ENCODE peak calls at places on chromosomes 3 and 15, in six cellular contexts. U is epithelial cell of proximal tubule, D is fibroblast of mammary gland, Z is OCI-LY7, G is A549, X is astrocyte of the spinal cord. M is an unnamed sample.

GRCh38 chr3:143628971-143629370 is 219.3 kb downstream of the SLC9A9 start:
- DNase-seq in Z (no peak), X (peak), U (no peak), G (no peak), D (peak), M (no peak)

GRCh38 chr3:73765878-73766564 is 141.3 kb upstream of the PDZRN3 start:
- DNase-seq in D (peak), X (no peak), Z (no peak), G (no peak), U (no peak), M (peak)

GRCh38 chr3:72657666-72658065 is 190.6 kb downstream of the SHQ1 start:
- DNase-seq in Z (no peak), D (no peak), X (peak), U (no peak), G (no peak), M (peak)

GRCh38 chr15:27763514-27763913 is 335.6 kb downstream of the OCA2 start:
- DNase-seq in X (no peak), D (no peak), G (no peak), U (no peak), Z (no peak), M (no peak)

GRCh38 chr15:47736123-47736786 is 18.9 kb downstream of the SEMA6D start:
- DNase-seq in Z (no peak), D (no peak), X (no peak), U (no peak), G (no peak), M (no peak)

GRCh38 chr3:25910997-25911396 is 121.1 kb downstream of the OXSM start:
- DNase-seq in G (no peak), X (peak), D (peak), Z (peak), U (no peak), M (peak)

GRCh38 chr3:118808743-118809142 is 225.9 kb downstream of the IGSF11 start:
- DNase-seq in U (no peak), G (no peak), Z (no peak), X (no peak), D (no peak), M (peak)

GRCh38 chr15:51097553-51098330 is 3.0 kb upstream of the TNFAIP8L3 start:
- DNase-seq in G (no peak), X (peak), Z (no peak), D (peak), U (no peak), M (peak)

GRCh38 chr3:186854146-186854545 is 11.6 kb downstream of the ADIPOQ start:
- DNase-seq in U (no peak), G (no peak), Z (no peak), D (no peak), X (no peak), M (no peak)

GRCh38 chr3:23992051-23992628 is 47.1 kb downstream of the NR1D2 start:
- DNase-seq in Z (no peak), G (no peak), X (peak), D (peak), U (no peak), M (peak)

GRCh38 chr3:64806668-64807067 is 118.9 kb upstream of the ADAMTS9 start:
- DNase-seq in U (peak), X (no peak), Z (no peak), G (no peak), D (no peak), M (no peak)

GRCh38 chr3:30313840-30314239 is 292.6 kb upstream of the TGFBR2 start:
- DNase-seq in X (no peak), U (no peak), Z (no peak), D (no peak), G (no peak), M (no peak)

GRCh38 chr15:101551696-101552591 is 62.4 kb upstream of the PCSK6 start:
- DNase-seq in X (no peak), U (no peak), D (no peak), G (no peak), Z (no peak), M (no peak)

GRCh38 chr3:59605318-59605717 is 555.5 kb upstream of the CFAP20DC start:
- DNase-seq in G (no peak), D (no peak), Z (no peak), U (no peak), X (no peak), M (no peak)

GRCh38 chr15:45393851-45394250 is 15.5 kb upstream of the GATM start:
- DNase-seq in G (no peak), Z (peak), U (no peak), D (peak), X (no peak), M (peak)

GRCh38 chr15:83733206-83733605 is 79.3 kb downstream of the ADAMTSL3 start:
- DNase-seq in Z (no peak), D (peak), G (peak), U (peak), X (peak), M (peak)

GRCh38 chr15:69626095-69627066 is 173.8 kb downstream of the RPLP1 start:
- DNase-seq in D (no peak), Z (no peak), X (no peak), G (no peak), U (no peak), M (no peak)

GRCh38 chr3:114714237-114714636 is 420.4 kb downstream of the TIGIT start:
- DNase-seq in G (no peak), Z (no peak), X (no peak), D (no peak), U (no peak), M (no peak)

GRCh38 chr3:108500728-108501127 is 9.7 kb downstream of the MYH15 start:
- DNase-seq in U (no peak), X (no peak), Z (no peak), D (peak), G (no peak), M (peak)
- TF ChIP-seq CTCF in U (no peak), X (no peak), Z (no peak), D (no peak), G (no peak), M (no peak)

DNA sequence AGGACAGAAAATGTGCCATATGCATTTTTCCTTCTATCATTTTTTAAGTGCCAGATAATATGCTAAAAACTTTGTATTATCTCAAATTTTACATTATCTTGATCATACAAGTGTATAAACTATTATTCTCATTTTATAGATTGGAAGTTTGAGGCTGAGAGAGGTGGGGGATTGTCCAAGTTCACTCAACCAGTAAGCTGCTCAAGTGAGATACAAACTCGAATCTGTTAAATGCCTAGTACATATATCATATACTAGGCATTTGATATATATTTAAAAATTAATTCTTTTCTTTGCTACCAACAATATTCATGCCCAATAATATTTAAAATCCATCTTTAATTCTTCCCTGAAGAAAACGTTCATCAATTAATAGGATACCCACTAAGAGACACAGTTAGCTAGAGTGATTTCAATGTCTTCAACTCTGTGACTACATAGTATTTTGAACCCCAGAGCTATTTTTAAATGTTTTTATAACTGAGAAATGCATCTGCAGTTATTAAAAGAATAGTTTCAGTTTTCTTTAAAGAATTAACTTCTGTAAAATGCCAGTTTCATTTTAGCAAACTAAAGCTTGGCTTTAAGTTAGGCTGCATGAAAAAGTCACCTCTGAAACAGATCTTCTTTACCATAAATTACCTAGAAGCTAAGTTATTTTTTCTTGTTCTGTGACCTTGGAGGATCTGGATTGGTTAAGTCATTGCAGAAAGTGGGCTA is 40.4 kb downstream of the IQCB1 start:
- DNase-seq in X (no peak), D (no peak), U (no peak), Z (peak), G (no peak), M (no peak)
- H3K4me3 ChIP-seq in X (no peak), D (no peak), U (no peak), Z (peak), G (no peak), M (no peak)

DNA sequence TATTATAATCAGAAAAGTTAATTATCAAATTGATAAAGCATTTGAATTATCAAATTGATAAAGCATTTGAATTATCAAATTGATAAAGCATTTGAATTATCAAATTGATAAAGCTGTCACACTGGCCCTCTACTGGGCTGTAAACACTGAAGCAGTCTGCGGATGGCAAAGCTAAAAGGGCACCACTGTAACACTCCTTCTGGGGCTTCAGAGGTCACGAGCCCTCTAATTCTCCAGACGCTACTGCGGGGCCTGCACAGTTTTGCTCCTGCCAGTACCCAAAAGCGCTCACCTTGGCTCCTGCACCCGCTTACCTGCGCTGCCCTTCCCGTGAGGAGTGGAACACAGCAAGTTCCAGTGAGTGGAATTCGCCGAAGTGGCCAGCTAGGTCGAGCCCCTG is 409.0 kb upstream of the KCNMB2 start:
- DNase-seq in Z (no peak), D (no peak), X (no peak), G (no peak), U (no peak), M (no peak)
- TF ChIP-seq CTCF in Z (no peak), D (no peak), X (no peak), G (no peak), U (peak), M (no peak)

GRCh38 chr3:38359038-38359437 is 12.5 kb downstream of the XYLB start:
- DNase-seq in D (no peak), X (no peak), G (no peak), U (no peak), Z (no peak), M (no peak)
- H3K4me3 ChIP-seq in D (no peak), X (no peak), G (no peak), U (no peak), Z (no peak), M (no peak)

GRCh38 chr3:61559108-61559731 is 2.2 kb upstream of the PTPRG start:
- DNase-seq in Z (no peak), D (peak), X (peak), U (no peak), G (no peak), M (no peak)
- TF ChIP-seq CTCF in Z (no peak), D (peak), X (peak), U (peak), G (no peak), M (peak)

DNA sequence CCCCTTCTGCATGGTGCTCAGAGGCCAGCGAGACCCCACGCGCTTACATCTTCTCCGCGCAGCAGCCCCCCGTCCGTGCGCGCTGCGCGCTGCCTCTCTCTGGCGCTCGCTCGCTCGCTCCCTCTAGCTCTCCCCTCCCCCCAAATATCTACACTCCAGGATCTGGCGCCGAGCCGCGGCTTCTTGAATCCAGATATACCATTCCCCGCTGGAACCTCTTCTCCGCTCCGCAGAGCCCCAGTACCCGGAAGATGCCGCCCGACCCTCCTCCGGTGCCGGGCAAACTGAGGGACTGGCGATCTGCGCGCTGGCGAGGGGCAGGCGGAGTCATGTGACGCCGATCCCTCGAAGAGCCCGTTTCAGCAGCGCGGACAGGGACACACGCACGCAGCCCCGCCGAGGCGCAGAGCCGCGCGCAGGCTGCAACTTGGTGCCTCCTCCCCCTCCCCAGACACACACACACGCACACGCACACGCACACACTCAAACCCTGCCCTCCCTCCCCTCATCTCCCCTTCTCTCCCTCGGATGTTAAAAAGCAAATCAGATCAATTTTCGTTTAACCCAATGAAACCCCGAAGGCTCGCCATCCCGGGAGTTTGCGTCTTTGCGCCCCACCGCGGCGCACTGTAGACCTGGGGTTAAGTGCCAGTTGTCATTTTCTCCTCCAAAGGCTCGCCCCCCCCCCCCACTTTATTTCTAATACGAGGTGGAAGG is at the start of gene RASGRF1:
- DNase-seq in X (peak), U (no peak), G (no peak), Z (no peak), D (peak), M (peak)
- H3K4me3 ChIP-seq in X (no peak), U (no peak), G (peak), Z (no peak), D (no peak), M (no peak)

GRCh38 chr3:116413319-116413718 is 32.0 kb downstream of the LSAMP start:
- DNase-seq in G (no peak), D (no peak), U (no peak), Z (no peak), X (no peak), M (no peak)
- TF ChIP-seq CTCF in G (no peak), D (peak), U (no peak), Z (no peak), X (peak), M (no peak)

DNA sequence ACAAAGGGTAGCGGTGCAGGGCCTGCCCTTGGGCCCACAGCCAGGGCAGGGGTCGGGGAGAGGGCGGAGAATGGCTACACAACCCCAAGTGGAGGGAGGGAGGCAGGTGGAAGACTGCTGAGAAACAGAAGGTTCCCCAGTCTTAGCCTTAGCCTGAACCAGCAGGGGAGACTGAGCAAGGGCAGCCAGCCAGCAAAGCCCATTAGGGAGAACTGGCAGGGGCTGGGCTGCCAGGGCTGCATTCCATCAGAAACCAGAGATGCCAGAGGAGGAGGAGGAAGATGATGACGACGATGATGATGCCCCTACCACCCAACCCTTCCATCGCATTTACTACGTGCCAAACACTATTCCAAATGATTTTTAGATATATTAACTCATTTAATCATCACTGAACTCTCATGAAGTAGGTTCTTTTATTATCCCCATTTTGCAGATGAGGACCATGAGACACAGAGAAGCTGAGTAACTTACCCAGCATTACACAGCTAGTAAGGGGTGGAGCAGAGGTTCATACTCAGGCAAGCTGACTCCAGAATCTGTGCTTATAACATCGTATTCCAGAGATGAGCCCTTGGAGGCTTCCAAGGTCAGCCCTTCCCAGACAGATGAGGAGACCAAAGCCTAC is 8.7 kb downstream of the SEMA7A start:
- DNase-seq in X (no peak), Z (no peak), U (no peak), D (no peak), G (no peak), M (no peak)
- H3K4me3 ChIP-seq in X (no peak), Z (no peak), U (no peak), D (no peak), G (no peak), M (no peak)